ENCODE peak calls at places on chromosome 1, in eight cellular contexts. J, T, C, A, F, K, N and B are unnamed samples.

GRCh38 chr1:235021321-235021720 is 107.3 kb downstream of the TOMM20 start:
- DNase-seq in C (no peak), F (no peak), J (no peak), T (no peak), A (no peak), N (no peak), K (no peak), B (no peak)

GRCh38 chr1:152252157-152252556 is 28.2 kb upstream of the HRNR start:
- DNase-seq in C (no peak), A (peak), F (peak), J (no peak), K (no peak), N (no peak), T (no peak), B (no peak)

GRCh38 chr1:201748331-201748730 is 80.6 kb upstream of the IPO9 start:
- DNase-seq in N (no peak), T (peak), C (no peak), K (no peak), A (peak), J (no peak), F (peak), B (peak)

GRCh38 chr1:20080441-20081330 is 10.7 kb downstream of the PLA2G5 start:
- DNase-seq in K (no peak), N (no peak), F (no peak), J (no peak), A (no peak), C (no peak), T (no peak), B (no peak)

GRCh38 chr1:240801445-240801844 is 189.5 kb upstream of the GREM2 start:
- DNase-seq in T (no peak), A (no peak), K (no peak), C (no peak), N (no peak), F (no peak), J (no peak), B (no peak)

GRCh38 chr1:207427832-207428231 is 26.3 kb upstream of the CR2 start:
- DNase-seq in C (no peak), T (no peak), F (no peak), A (no peak), K (no peak), J (no peak), N (no peak), B (no peak)

GRCh38 chr1:54117815-54118563 is 34.8 kb downstream of the CDCP2 start:
- DNase-seq in J (no peak), K (peak), T (peak), A (no peak), N (no peak), F (no peak), C (peak), B (no peak)

GRCh38 chr1:7993593-7994479 is 32.3 kb downstream of the ERRFI1 start:
- DNase-seq in T (no peak), F (no peak), J (no peak), K (no peak), A (peak), C (no peak), N (no peak), B (peak)

GRCh38 chr1:247482747-247483146 is 24.8 kb upstream of the OR2B11 start:
- DNase-seq in A (no peak), N (no peak), T (no peak), J (no peak), C (no peak), K (no peak), F (no peak), B (no peak)

GRCh38 chr1:22584970-22585369 is 21.7 kb downstream of the EPHA8 start:
- DNase-seq in K (no peak), F (no peak), J (no peak), N (no peak), A (no peak), C (no peak), T (no peak), B (no peak)

GRCh38 chr1:228016181-228016510 is 9.3 kb downstream of the WNT3A start:
- DNase-seq in A (no peak), K (no peak), F (no peak), T (no peak), C (no peak), N (no peak), J (no peak), B (no peak)

GRCh38 chr1:58881471-58881994 is 97.7 kb upstream of the JUN start:
- DNase-seq in C (peak), J (no peak), K (no peak), A (peak), F (no peak), T (peak), N (no peak), B (no peak)

GRCh38 chr1:41109316-41110263 is 88.1 kb upstream of the SLFNL1 start:
- DNase-seq in C (peak), F (peak), J (no peak), T (peak), A (peak), N (no peak), K (no peak), B (peak)

GRCh38 chr1:59179673-59180072 is 117.2 kb upstream of the FGGY start:
- DNase-seq in T (no peak), J (no peak), A (no peak), K (no peak), C (no peak), F (no peak), N (no peak), B (no peak)

GRCh38 chr1:172818841-172819527 is 160.1 kb downstream of the FASLG start:
- DNase-seq in F (no peak), N (no peak), K (no peak), A (no peak), C (no peak), T (no peak), J (peak), B (no peak)

GRCh38 chr1:230459463-230459862 is 33.3 kb upstream of the PGBD5 start:
- DNase-seq in K (no peak), T (no peak), F (no peak), N (no peak), J (no peak), C (peak), A (no peak), B (no peak)

GRCh38 chr1:107413951-107414350 is 273.1 kb downstream of the NTNG1 start:
- DNase-seq in J (no peak), N (no peak), C (no peak), T (no peak), K (no peak), F (no peak), A (no peak), B (no peak)

GRCh38 chr1:156670359-156670758 is 6.8 kb downstream of the NES start:
- DNase-seq in K (no peak), F (no peak), T (no peak), C (no peak), N (no peak), A (no peak), J (no peak), B (no peak)

GRCh38 chr1:176878750-176879536 is 285.6 kb downstream of the ASTN1 start:
- DNase-seq in C (no peak), K (peak), A (no peak), F (no peak), T (no peak), N (no peak), J (no peak), B (no peak)

GRCh38 chr1:223338811-223339746 is 24.9 kb downstream of the SUSD4 start:
- DNase-seq in T (no peak), N (no peak), J (no peak), F (peak), C (no peak), K (peak), A (no peak), B (no peak)

GRCh38 chr1:21911205-21912001 is 25.7 kb downstream of the HSPG2 start:
- DNase-seq in J (no peak), T (no peak), F (peak), C (no peak), N (no peak), K (peak), A (no peak), B (no peak)

GRCh38 chr1:151036356-151036755 is at the start of gene BNIPL:
- DNase-seq in N (no peak), A (no peak), K (no peak), J (no peak), T (no peak), C (no peak), F (no peak), B (no peak)

GRCh38 chr1:112957133-112957812 is 1.3 kb upstream of the SLC16A1 start:
- DNase-seq in C (peak), K (peak), J (peak), T (peak), A (peak), F (peak), N (no peak), B (peak)

GRCh38 chr1:206826409-206826808 is 39.0 kb upstream of the IL20 start:
- DNase-seq in F (peak), T (no peak), N (no peak), K (no peak), A (no peak), C (no peak), J (no peak), B (no peak)

GRCh38 chr1:176820292-176821056 is 344.0 kb downstream of the ASTN1 start:
- DNase-seq in F (peak), C (no peak), A (no peak), N (no peak), J (no peak), T (no peak), K (no peak), B (no peak)

GRCh38 chr1:11180342-11180744 is 8.8 kb upstream of the ANGPTL7 start:
- DNase-seq in K (no peak), T (peak), F (peak), C (no peak), A (peak), J (no peak), N (no peak), B (peak)

GRCh38 chr1:9058465-9058864 is 11.0 kb downstream of the SLC2A5 start:
- DNase-seq in J (no peak), A (no peak), F (peak), K (no peak), T (no peak), N (no peak), C (no peak), B (no peak)